ENCODE peak calls at places on chromosomes 6 and 20, in six cellular contexts. One of them, this sample, is unnamed.

GRCh38 chr6:100137759-100138158 is 143.7 kb upstream of the MCHR2 start:
- DNase-seq in AG10803: no peak
- DNase-seq in IMR-90: no peak
- DNase-seq in HFF-Myc: no peak
- DNase-seq in AG04450: no peak
- DNase-seq in cardiac fibroblast: no peak
- DNase-seq in this sample: no peak

GRCh38 chr6:7763896-7764295 is 38.0 kb downstream of the BMP6 start:
- DNase-seq in AG10803: no peak
- DNase-seq in IMR-90: no peak
- DNase-seq in HFF-Myc: no peak
- DNase-seq in AG04450: no peak
- DNase-seq in cardiac fibroblast: no peak
- DNase-seq in this sample: no peak

GRCh38 chr6:113433506-113433991 is 423.6 kb upstream of the MARCKS start:
- DNase-seq in AG10803: peak
- DNase-seq in IMR-90: peak
- DNase-seq in HFF-Myc: no peak
- DNase-seq in AG04450: peak
- DNase-seq in cardiac fibroblast: peak
- DNase-seq in this sample: peak

GRCh38 chr20:10434467-10434831 is 427 bp upstream of the MKKS start:
- DNase-seq in AG10803: peak
- DNase-seq in IMR-90: peak
- DNase-seq in HFF-Myc: peak
- DNase-seq in AG04450: peak
- DNase-seq in cardiac fibroblast: peak
- DNase-seq in this sample: peak

GRCh38 chr6:164929155-164929977 is 380.0 kb downstream of the C6orf118 start:
- DNase-seq in AG10803: no peak
- DNase-seq in IMR-90: no peak
- DNase-seq in HFF-Myc: no peak
- DNase-seq in AG04450: no peak
- DNase-seq in cardiac fibroblast: no peak
- DNase-seq in this sample: no peak

GRCh38 chr6:148211777-148212324 is 130.8 kb upstream of the SASH1 start:
- DNase-seq in AG10803: no peak
- DNase-seq in IMR-90: no peak
- DNase-seq in HFF-Myc: no peak
- DNase-seq in AG04450: no peak
- DNase-seq in cardiac fibroblast: no peak
- DNase-seq in this sample: no peak

GRCh38 chr6:79466222-79466834 is 70.9 kb downstream of the LCA5 start:
- DNase-seq in AG10803: peak
- DNase-seq in IMR-90: peak
- DNase-seq in HFF-Myc: no peak
- DNase-seq in AG04450: no peak
- DNase-seq in cardiac fibroblast: peak
- DNase-seq in this sample: no peak

GRCh38 chr6:108114861-108115597 is 40.5 kb upstream of the OSTM1 start:
- DNase-seq in AG10803: peak
- DNase-seq in IMR-90: peak
- DNase-seq in HFF-Myc: no peak
- DNase-seq in AG04450: peak
- DNase-seq in cardiac fibroblast: peak
- DNase-seq in this sample: peak

GRCh38 chr6:26404534-26404933 is 2.5 kb downstream of the BTN3A1 start:
- DNase-seq in AG10803: no peak
- DNase-seq in IMR-90: no peak
- DNase-seq in HFF-Myc: no peak
- DNase-seq in AG04450: no peak
- DNase-seq in cardiac fibroblast: no peak
- DNase-seq in this sample: no peak

GRCh38 chr20:15708984-15709598 is 864.2 kb downstream of the KIF16B start:
- DNase-seq in AG10803: no peak
- DNase-seq in IMR-90: no peak
- DNase-seq in HFF-Myc: no peak
- DNase-seq in AG04450: no peak
- DNase-seq in cardiac fibroblast: peak
- DNase-seq in this sample: no peak

GRCh38 chr20:59385461-59385860 is 85.0 kb downstream of the EDN3 start:
- DNase-seq in AG10803: no peak
- DNase-seq in IMR-90: no peak
- DNase-seq in HFF-Myc: no peak
- DNase-seq in AG04450: no peak
- DNase-seq in cardiac fibroblast: no peak
- DNase-seq in this sample: no peak

GRCh38 chr20:29313481-29313880 is 1944.0 kb upstream of the DEFB115 start:
- DNase-seq in AG10803: no peak
- DNase-seq in IMR-90: no peak
- DNase-seq in HFF-Myc: no peak
- DNase-seq in AG04450: no peak
- DNase-seq in cardiac fibroblast: no peak
- DNase-seq in this sample: no peak

GRCh38 chr20:24102290-24102689 is 113.7 kb upstream of the GGTLC1 start:
- DNase-seq in AG10803: no peak
- DNase-seq in IMR-90: no peak
- DNase-seq in HFF-Myc: no peak
- DNase-seq in AG04450: no peak
- DNase-seq in cardiac fibroblast: no peak
- DNase-seq in this sample: no peak

GRCh38 chr20:24102749-24103148 is 114.2 kb upstream of the GGTLC1 start:
- DNase-seq in AG10803: no peak
- DNase-seq in IMR-90: no peak
- DNase-seq in HFF-Myc: no peak
- DNase-seq in AG04450: no peak
- DNase-seq in cardiac fibroblast: peak
- DNase-seq in this sample: no peak

GRCh38 chr20:24098886-24099285 is 110.3 kb upstream of the GGTLC1 start:
- DNase-seq in AG10803: peak
- DNase-seq in IMR-90: peak
- DNase-seq in HFF-Myc: no peak
- DNase-seq in AG04450: no peak
- DNase-seq in cardiac fibroblast: peak
- DNase-seq in this sample: no peak

GRCh38 chr20:24097506-24098245 is 109.1 kb upstream of the GGTLC1 start:
- DNase-seq in AG10803: no peak
- DNase-seq in IMR-90: no peak
- DNase-seq in HFF-Myc: no peak
- DNase-seq in AG04450: no peak
- DNase-seq in cardiac fibroblast: no peak
- DNase-seq in this sample: no peak

GRCh38 chr20:24100370-24101011 is 111.9 kb upstream of the GGTLC1 start:
- DNase-seq in AG10803: peak
- DNase-seq in IMR-90: peak
- DNase-seq in HFF-Myc: peak
- DNase-seq in AG04450: no peak
- DNase-seq in cardiac fibroblast: peak
- DNase-seq in this sample: no peak
- TF ChIP-seq CTCF in AG10803: peak
- TF ChIP-seq CTCF in IMR-90: peak
- TF ChIP-seq CTCF in HFF-Myc: peak
- TF ChIP-seq CTCF in AG04450: peak
- TF ChIP-seq CTCF in cardiac fibroblast: peak
- TF ChIP-seq CTCF in this sample: peak

DNA sequence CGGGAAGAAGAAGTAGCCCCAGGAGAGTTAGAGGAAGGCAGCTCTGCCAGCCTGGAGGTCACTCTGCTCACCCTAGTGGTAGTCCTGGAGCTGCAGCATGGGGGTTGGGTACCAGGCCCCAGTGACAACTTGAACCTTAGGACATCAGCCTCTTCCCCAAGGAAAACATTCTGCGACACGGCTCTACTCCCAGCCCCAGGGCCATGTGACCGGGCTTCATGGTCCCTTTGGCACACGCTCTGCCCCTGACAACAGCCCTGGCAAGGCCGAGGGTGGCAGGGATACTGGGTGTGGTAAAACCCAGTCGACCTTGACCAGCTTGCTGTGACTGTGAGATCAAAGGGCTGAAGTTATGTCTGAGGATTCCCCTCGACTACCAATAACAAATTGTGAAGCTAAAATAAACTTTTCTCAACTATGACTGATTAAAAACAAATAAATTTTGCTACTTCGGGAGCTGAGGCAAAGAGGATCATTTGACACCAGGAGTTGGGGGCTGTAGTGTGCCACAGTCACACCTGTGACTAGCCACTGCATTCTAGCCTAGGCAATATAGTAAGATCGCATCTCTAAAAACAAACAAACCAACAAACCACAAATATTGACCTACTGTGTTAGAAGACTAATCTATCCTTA is 24.4 kb upstream of the ARID1B start:
- DNase-seq in AG10803: no peak
- DNase-seq in IMR-90: no peak
- DNase-seq in HFF-Myc: no peak
- DNase-seq in AG04450: no peak
- DNase-seq in cardiac fibroblast: no peak
- DNase-seq in this sample: no peak
- TF ChIP-seq CTCF in AG10803: peak
- TF ChIP-seq CTCF in IMR-90: peak
- TF ChIP-seq CTCF in HFF-Myc: peak
- TF ChIP-seq CTCF in AG04450: no peak
- TF ChIP-seq CTCF in cardiac fibroblast: peak
- TF ChIP-seq CTCF in this sample: no peak

GRCh38 chr6:37027811-37028469 is 22.5 kb downstream of the FGD2 start:
- DNase-seq in AG10803: no peak
- DNase-seq in IMR-90: no peak
- DNase-seq in HFF-Myc: no peak
- DNase-seq in AG04450: no peak
- DNase-seq in cardiac fibroblast: no peak
- DNase-seq in this sample: no peak
- TF ChIP-seq CTCF in AG10803: no peak
- TF ChIP-seq CTCF in IMR-90: no peak
- TF ChIP-seq CTCF in HFF-Myc: no peak
- TF ChIP-seq CTCF in AG04450: no peak
- TF ChIP-seq CTCF in cardiac fibroblast: no peak
- TF ChIP-seq CTCF in this sample: no peak

DNA sequence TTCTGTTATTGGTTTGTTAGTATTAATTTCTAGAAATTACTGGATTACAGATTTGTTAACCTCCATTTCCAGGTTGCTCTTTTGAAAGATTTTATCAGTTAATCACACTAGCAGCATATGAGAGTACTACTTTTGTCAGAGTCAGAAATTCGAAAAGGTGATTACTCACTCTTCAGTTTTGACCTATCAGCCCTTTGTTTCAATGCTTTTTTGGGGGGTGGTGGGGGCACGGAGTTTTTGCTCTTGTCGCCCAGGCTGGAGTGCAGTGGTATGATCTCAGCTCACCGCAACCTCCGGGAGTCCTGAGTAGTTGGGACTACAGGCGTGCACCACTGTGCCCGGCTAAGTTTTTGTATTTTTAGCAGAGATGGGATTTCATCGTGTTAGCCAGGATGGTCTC is 149.2 kb downstream of the JARID2 start:
- DNase-seq in AG10803: no peak
- DNase-seq in IMR-90: no peak
- DNase-seq in HFF-Myc: no peak
- DNase-seq in AG04450: no peak
- DNase-seq in cardiac fibroblast: no peak
- DNase-seq in this sample: no peak
- TF ChIP-seq CTCF in AG10803: no peak
- TF ChIP-seq CTCF in IMR-90: no peak
- TF ChIP-seq CTCF in HFF-Myc: no peak
- TF ChIP-seq CTCF in AG04450: no peak
- TF ChIP-seq CTCF in cardiac fibroblast: no peak
- TF ChIP-seq CTCF in this sample: no peak

GRCh38 chr20:3172933-3173581 is at the start of gene LZTS3:
- DNase-seq in AG10803: peak
- DNase-seq in IMR-90: peak
- DNase-seq in HFF-Myc: no peak
- DNase-seq in AG04450: no peak
- DNase-seq in cardiac fibroblast: peak
- DNase-seq in this sample: peak

GRCh38 chr20:3175270-3175669 is 1.9 kb upstream of the LZTS3 start:
- DNase-seq in AG10803: no peak
- DNase-seq in IMR-90: no peak
- DNase-seq in HFF-Myc: no peak
- DNase-seq in AG04450: no peak
- DNase-seq in cardiac fibroblast: no peak
- DNase-seq in this sample: no peak

GRCh38 chr20:3172126-3172932 is 1.0 kb downstream of the LZTS3 start:
- DNase-seq in AG10803: no peak
- DNase-seq in IMR-90: no peak
- DNase-seq in HFF-Myc: no peak
- DNase-seq in AG04450: no peak
- DNase-seq in cardiac fibroblast: no peak
- DNase-seq in this sample: no peak

GRCh38 chr20:3174442-3175263 is 1.3 kb upstream of the LZTS3 start:
- DNase-seq in AG10803: peak
- DNase-seq in IMR-90: peak
- DNase-seq in HFF-Myc: no peak
- DNase-seq in AG04450: no peak
- DNase-seq in cardiac fibroblast: no peak
- DNase-seq in this sample: no peak

GRCh38 chr20:3173582-3174441 is 463 bp upstream of the LZTS3 start:
- DNase-seq in AG10803: peak
- DNase-seq in IMR-90: peak
- DNase-seq in HFF-Myc: no peak
- DNase-seq in AG04450: peak
- DNase-seq in cardiac fibroblast: peak
- DNase-seq in this sample: peak
- TF ChIP-seq CTCF in AG10803: peak
- TF ChIP-seq CTCF in IMR-90: peak
- TF ChIP-seq CTCF in HFF-Myc: no peak
- TF ChIP-seq CTCF in AG04450: no peak
- TF ChIP-seq CTCF in cardiac fibroblast: peak
- TF ChIP-seq CTCF in this sample: no peak

GRCh38 chr6:23414204-23414501 is 711.9 kb upstream of the NRSN1 start:
- DNase-seq in AG10803: peak
- DNase-seq in IMR-90: peak
- DNase-seq in HFF-Myc: peak
- DNase-seq in AG04450: peak
- DNase-seq in cardiac fibroblast: peak
- DNase-seq in this sample: no peak
- TF ChIP-seq CTCF in AG10803: peak
- TF ChIP-seq CTCF in IMR-90: peak
- TF ChIP-seq CTCF in HFF-Myc: peak
- TF ChIP-seq CTCF in AG04450: peak
- TF ChIP-seq CTCF in cardiac fibroblast: peak
- TF ChIP-seq CTCF in this sample: peak

DNA sequence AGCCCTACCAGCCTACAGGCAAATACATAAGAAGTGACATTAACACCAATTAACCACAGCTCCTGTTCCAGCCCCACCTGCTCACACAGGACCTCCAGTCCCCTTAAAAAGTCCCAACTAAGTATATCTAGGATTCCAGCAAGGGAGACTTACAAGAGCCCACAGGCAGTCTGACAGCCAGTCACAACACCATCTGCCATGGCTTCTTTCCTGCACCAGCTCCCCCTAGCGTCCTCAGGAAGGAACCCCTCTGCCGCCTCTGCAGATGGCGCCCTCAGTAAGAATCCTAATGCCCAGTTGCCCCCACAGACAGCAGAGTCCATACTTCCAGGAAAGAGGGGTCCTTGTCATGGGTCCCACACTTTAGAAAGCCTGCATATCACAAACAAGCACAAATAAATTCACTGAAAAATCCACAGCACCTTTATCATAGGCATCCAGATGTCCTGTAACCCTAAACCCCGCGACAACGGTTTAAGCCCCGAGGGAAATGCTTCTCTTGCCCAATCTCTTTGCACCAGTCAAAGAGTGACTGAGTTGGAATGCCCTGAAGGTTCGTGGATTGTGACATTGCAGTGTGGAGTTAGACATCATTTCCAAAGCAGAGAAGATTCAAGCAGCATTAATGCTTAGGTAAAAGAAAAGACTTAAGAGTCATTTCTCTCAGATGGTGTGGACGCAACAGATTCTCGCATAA is 121.9 kb downstream of the HIVEP2 start:
- DNase-seq in AG10803: no peak
- DNase-seq in IMR-90: no peak
- DNase-seq in HFF-Myc: no peak
- DNase-seq in AG04450: no peak
- DNase-seq in cardiac fibroblast: no peak
- DNase-seq in this sample: no peak
- TF ChIP-seq CTCF in AG10803: peak
- TF ChIP-seq CTCF in IMR-90: peak
- TF ChIP-seq CTCF in HFF-Myc: peak
- TF ChIP-seq CTCF in AG04450: peak
- TF ChIP-seq CTCF in cardiac fibroblast: peak
- TF ChIP-seq CTCF in this sample: peak